ENCODE peak calls at places on chromosomes 6 and 20, in eight cellular contexts. One of them, this sample, is unnamed.

GRCh38 chr6:14458669-14459266 is 341.2 kb downstream of the CD83 start:
- DNase-seq in lung: no peak
- DNase-seq in cardiac muscle cell: peak
- DNase-seq in hypothalamus: no peak
- DNase-seq in stimulated activated CD4-positive, alpha-beta T cell treated with anti-CD3 and anti-CD28 coated beads, Interleukin-15, amount 100 ng/mL, for 24 hours: no peak
- DNase-seq in amniotic epithelial cell: peak
- DNase-seq in aorta: no peak
- DNase-seq in AG08395: peak
- DNase-seq in this sample: peak

GRCh38 chr20:58374027-58374850 is 14.8 kb upstream of the VAPB start:
- DNase-seq in aorta: no peak
- DNase-seq in hypothalamus: no peak
- DNase-seq in amniotic epithelial cell: no peak
- DNase-seq in lung: no peak
- DNase-seq in cardiac muscle cell: no peak
- DNase-seq in stimulated activated CD4-positive, alpha-beta T cell treated with anti-CD3 and anti-CD28 coated beads, Interleukin-15, amount 100 ng/mL, for 24 hours: no peak
- DNase-seq in AG08395: no peak
- DNase-seq in this sample: no peak

GRCh38 chr6:4607026-4607704 is 169.0 kb upstream of the CDYL start:
- DNase-seq in AG08395: peak
- DNase-seq in cardiac muscle cell: peak
- DNase-seq in lung: no peak
- DNase-seq in aorta: peak
- DNase-seq in stimulated activated CD4-positive, alpha-beta T cell treated with anti-CD3 and anti-CD28 coated beads, Interleukin-15, amount 100 ng/mL, for 24 hours: no peak
- DNase-seq in amniotic epithelial cell: peak
- DNase-seq in hypothalamus: peak
- DNase-seq in this sample: peak

GRCh38 chr6:160799801-160800200 is 97.8 kb downstream of the PLG start:
- DNase-seq in aorta: no peak
- DNase-seq in amniotic epithelial cell: no peak
- DNase-seq in AG08395: no peak
- DNase-seq in cardiac muscle cell: no peak
- DNase-seq in stimulated activated CD4-positive, alpha-beta T cell treated with anti-CD3 and anti-CD28 coated beads, Interleukin-15, amount 100 ng/mL, for 24 hours: no peak
- DNase-seq in hypothalamus: no peak
- DNase-seq in lung: no peak
- DNase-seq in this sample: no peak

GRCh38 chr20:51562027-51562333 is 19.5 kb upstream of the NFATC2 start:
- DNase-seq in lung: no peak
- DNase-seq in cardiac muscle cell: peak
- DNase-seq in amniotic epithelial cell: peak
- DNase-seq in AG08395: peak
- DNase-seq in hypothalamus: no peak
- DNase-seq in stimulated activated CD4-positive, alpha-beta T cell treated with anti-CD3 and anti-CD28 coated beads, Interleukin-15, amount 100 ng/mL, for 24 hours: no peak
- DNase-seq in aorta: no peak
- DNase-seq in this sample: no peak

GRCh38 chr6:154928325-154928922 is 66.7 kb upstream of the TIAM2 start:
- DNase-seq in stimulated activated CD4-positive, alpha-beta T cell treated with anti-CD3 and anti-CD28 coated beads, Interleukin-15, amount 100 ng/mL, for 24 hours: peak
- DNase-seq in lung: peak
- DNase-seq in AG08395: peak
- DNase-seq in cardiac muscle cell: peak
- DNase-seq in hypothalamus: peak
- DNase-seq in amniotic epithelial cell: peak
- DNase-seq in aorta: no peak
- DNase-seq in this sample: peak

GRCh38 chr6:105346052-105346451 is 56.8 kb downstream of the PREP start:
- DNase-seq in cardiac muscle cell: peak
- DNase-seq in AG08395: peak
- DNase-seq in hypothalamus: no peak
- DNase-seq in amniotic epithelial cell: peak
- DNase-seq in aorta: no peak
- DNase-seq in stimulated activated CD4-positive, alpha-beta T cell treated with anti-CD3 and anti-CD28 coated beads, Interleukin-15, amount 100 ng/mL, for 24 hours: no peak
- DNase-seq in lung: no peak
- DNase-seq in this sample: no peak

GRCh38 chr6:149320745-149321240 is 3.3 kb downstream of the TAB2 start:
- DNase-seq in lung: no peak
- DNase-seq in cardiac muscle cell: peak
- DNase-seq in aorta: no peak
- DNase-seq in AG08395: peak
- DNase-seq in hypothalamus: no peak
- DNase-seq in stimulated activated CD4-positive, alpha-beta T cell treated with anti-CD3 and anti-CD28 coated beads, Interleukin-15, amount 100 ng/mL, for 24 hours: no peak
- DNase-seq in amniotic epithelial cell: no peak
- DNase-seq in this sample: peak

GRCh38 chr6:85357651-85358050 is 92.2 kb upstream of the NT5E start:
- DNase-seq in lung: no peak
- DNase-seq in aorta: no peak
- DNase-seq in AG08395: no peak
- DNase-seq in cardiac muscle cell: no peak
- DNase-seq in amniotic epithelial cell: no peak
- DNase-seq in hypothalamus: no peak
- DNase-seq in stimulated activated CD4-positive, alpha-beta T cell treated with anti-CD3 and anti-CD28 coated beads, Interleukin-15, amount 100 ng/mL, for 24 hours: no peak
- DNase-seq in this sample: no peak

GRCh38 chr6:27599859-27600532 is 127.1 kb upstream of the ZNF184 start:
- DNase-seq in amniotic epithelial cell: no peak
- DNase-seq in hypothalamus: no peak
- DNase-seq in cardiac muscle cell: no peak
- DNase-seq in stimulated activated CD4-positive, alpha-beta T cell treated with anti-CD3 and anti-CD28 coated beads, Interleukin-15, amount 100 ng/mL, for 24 hours: no peak
- DNase-seq in AG08395: no peak
- DNase-seq in aorta: no peak
- DNase-seq in lung: no peak
- DNase-seq in this sample: no peak

GRCh38 chr6:21199246-21199645 is 394.3 kb upstream of the SOX4 start:
- DNase-seq in hypothalamus: no peak
- DNase-seq in AG08395: no peak
- DNase-seq in stimulated activated CD4-positive, alpha-beta T cell treated with anti-CD3 and anti-CD28 coated beads, Interleukin-15, amount 100 ng/mL, for 24 hours: no peak
- DNase-seq in cardiac muscle cell: no peak
- DNase-seq in lung: no peak
- DNase-seq in amniotic epithelial cell: no peak
- DNase-seq in aorta: no peak
- DNase-seq in this sample: no peak

GRCh38 chr6:28764014-28764723 is 159.6 kb downstream of the TRIM27 start:
- DNase-seq in cardiac muscle cell: no peak
- DNase-seq in stimulated activated CD4-positive, alpha-beta T cell treated with anti-CD3 and anti-CD28 coated beads, Interleukin-15, amount 100 ng/mL, for 24 hours: no peak
- DNase-seq in lung: no peak
- DNase-seq in amniotic epithelial cell: no peak
- DNase-seq in AG08395: no peak
- DNase-seq in hypothalamus: no peak
- DNase-seq in aorta: no peak
- DNase-seq in this sample: no peak

GRCh38 chr20:2280083-2280482 is 15.7 kb upstream of the TGM3 start:
- DNase-seq in lung: no peak
- DNase-seq in AG08395: no peak
- DNase-seq in amniotic epithelial cell: no peak
- DNase-seq in hypothalamus: no peak
- DNase-seq in cardiac muscle cell: no peak
- DNase-seq in stimulated activated CD4-positive, alpha-beta T cell treated with anti-CD3 and anti-CD28 coated beads, Interleukin-15, amount 100 ng/mL, for 24 hours: no peak
- DNase-seq in aorta: no peak
- DNase-seq in this sample: no peak

GRCh38 chr20:25668446-25668845 is 28.2 kb downstream of the ZNF337 start:
- DNase-seq in hypothalamus: no peak
- DNase-seq in aorta: no peak
- DNase-seq in lung: no peak
- DNase-seq in stimulated activated CD4-positive, alpha-beta T cell treated with anti-CD3 and anti-CD28 coated beads, Interleukin-15, amount 100 ng/mL, for 24 hours: no peak
- DNase-seq in cardiac muscle cell: peak
- DNase-seq in AG08395: no peak
- DNase-seq in amniotic epithelial cell: peak
- DNase-seq in this sample: no peak

GRCh38 chr6:83429857-83430605 is 820 bp downstream of the ME1 start:
- DNase-seq in lung: peak
- DNase-seq in amniotic epithelial cell: peak
- DNase-seq in aorta: no peak
- DNase-seq in stimulated activated CD4-positive, alpha-beta T cell treated with anti-CD3 and anti-CD28 coated beads, Interleukin-15, amount 100 ng/mL, for 24 hours: no peak
- DNase-seq in cardiac muscle cell: peak
- DNase-seq in AG08395: peak
- DNase-seq in hypothalamus: no peak
- DNase-seq in this sample: no peak

GRCh38 chr20:58237318-58238182 is 9.1 kb upstream of the ANKRD60 start:
- DNase-seq in stimulated activated CD4-positive, alpha-beta T cell treated with anti-CD3 and anti-CD28 coated beads, Interleukin-15, amount 100 ng/mL, for 24 hours: no peak
- DNase-seq in hypothalamus: no peak
- DNase-seq in AG08395: peak
- DNase-seq in lung: no peak
- DNase-seq in cardiac muscle cell: peak
- DNase-seq in amniotic epithelial cell: peak
- DNase-seq in aorta: no peak
- DNase-seq in this sample: no peak

GRCh38 chr6:125220712-125221111 is 67.1 kb downstream of the TPD52L1 start:
- DNase-seq in lung: no peak
- DNase-seq in cardiac muscle cell: peak
- DNase-seq in hypothalamus: no peak
- DNase-seq in stimulated activated CD4-positive, alpha-beta T cell treated with anti-CD3 and anti-CD28 coated beads, Interleukin-15, amount 100 ng/mL, for 24 hours: no peak
- DNase-seq in AG08395: no peak
- DNase-seq in amniotic epithelial cell: no peak
- DNase-seq in aorta: no peak
- DNase-seq in this sample: no peak

GRCh38 chr20:2005831-2006426 is 12.1 kb upstream of the PDYN start:
- DNase-seq in hypothalamus: no peak
- DNase-seq in AG08395: peak
- DNase-seq in cardiac muscle cell: peak
- DNase-seq in lung: peak
- DNase-seq in aorta: peak
- DNase-seq in amniotic epithelial cell: peak
- DNase-seq in stimulated activated CD4-positive, alpha-beta T cell treated with anti-CD3 and anti-CD28 coated beads, Interleukin-15, amount 100 ng/mL, for 24 hours: peak
- DNase-seq in this sample: peak

GRCh38 chr6:104959453-104959858 is 2.5 kb downstream of the LIN28B start:
- DNase-seq in lung: no peak
- DNase-seq in amniotic epithelial cell: no peak
- DNase-seq in hypothalamus: no peak
- DNase-seq in cardiac muscle cell: no peak
- DNase-seq in aorta: no peak
- DNase-seq in stimulated activated CD4-positive, alpha-beta T cell treated with anti-CD3 and anti-CD28 coated beads, Interleukin-15, amount 100 ng/mL, for 24 hours: no peak
- DNase-seq in AG08395: no peak
- DNase-seq in this sample: no peak

GRCh38 chr6:77036400-77036799 is 426.9 kb downstream of the HTR1B start:
- DNase-seq in aorta: no peak
- DNase-seq in stimulated activated CD4-positive, alpha-beta T cell treated with anti-CD3 and anti-CD28 coated beads, Interleukin-15, amount 100 ng/mL, for 24 hours: no peak
- DNase-seq in amniotic epithelial cell: no peak
- DNase-seq in lung: no peak
- DNase-seq in hypothalamus: no peak
- DNase-seq in AG08395: no peak
- DNase-seq in cardiac muscle cell: no peak
- DNase-seq in this sample: no peak

GRCh38 chr6:3230275-3231212 is 3.1 kb upstream of the TUBB2B start:
- DNase-seq in hypothalamus: peak
- DNase-seq in aorta: no peak
- DNase-seq in cardiac muscle cell: no peak
- DNase-seq in lung: no peak
- DNase-seq in AG08395: no peak
- DNase-seq in stimulated activated CD4-positive, alpha-beta T cell treated with anti-CD3 and anti-CD28 coated beads, Interleukin-15, amount 100 ng/mL, for 24 hours: peak
- DNase-seq in amniotic epithelial cell: peak
- DNase-seq in this sample: no peak

GRCh38 chr6:109292420-109292819 is 89.8 kb downstream of the CD164 start:
- DNase-seq in aorta: no peak
- DNase-seq in AG08395: no peak
- DNase-seq in cardiac muscle cell: peak
- DNase-seq in lung: no peak
- DNase-seq in hypothalamus: no peak
- DNase-seq in amniotic epithelial cell: no peak
- DNase-seq in stimulated activated CD4-positive, alpha-beta T cell treated with anti-CD3 and anti-CD28 coated beads, Interleukin-15, amount 100 ng/mL, for 24 hours: no peak
- DNase-seq in this sample: no peak

GRCh38 chr6:55853008-55854001 is 22.1 kb downstream of the BMP5 start:
- DNase-seq in hypothalamus: no peak
- DNase-seq in amniotic epithelial cell: no peak
- DNase-seq in stimulated activated CD4-positive, alpha-beta T cell treated with anti-CD3 and anti-CD28 coated beads, Interleukin-15, amount 100 ng/mL, for 24 hours: no peak
- DNase-seq in AG08395: no peak
- DNase-seq in lung: no peak
- DNase-seq in aorta: no peak
- DNase-seq in cardiac muscle cell: no peak
- DNase-seq in this sample: no peak

GRCh38 chr20:17688965-17689364 is 6.9 kb upstream of the RRBP1 start:
- DNase-seq in lung: no peak
- DNase-seq in amniotic epithelial cell: peak
- DNase-seq in cardiac muscle cell: no peak
- DNase-seq in stimulated activated CD4-positive, alpha-beta T cell treated with anti-CD3 and anti-CD28 coated beads, Interleukin-15, amount 100 ng/mL, for 24 hours: no peak
- DNase-seq in aorta: no peak
- DNase-seq in hypothalamus: no peak
- DNase-seq in AG08395: no peak
- DNase-seq in this sample: no peak

GRCh38 chr6:135106611-135107010 is 52.0 kb upstream of the HBS1L start:
- DNase-seq in stimulated activated CD4-positive, alpha-beta T cell treated with anti-CD3 and anti-CD28 coated beads, Interleukin-15, amount 100 ng/mL, for 24 hours: no peak
- DNase-seq in AG08395: no peak
- DNase-seq in amniotic epithelial cell: no peak
- DNase-seq in hypothalamus: no peak
- DNase-seq in cardiac muscle cell: no peak
- DNase-seq in aorta: no peak
- DNase-seq in lung: no peak
- DNase-seq in this sample: no peak

GRCh38 chr6:107730106-107730505 is 94.0 kb downstream of the SCML4 start:
- DNase-seq in AG08395: no peak
- DNase-seq in stimulated activated CD4-positive, alpha-beta T cell treated with anti-CD3 and anti-CD28 coated beads, Interleukin-15, amount 100 ng/mL, for 24 hours: peak
- DNase-seq in lung: no peak
- DNase-seq in hypothalamus: no peak
- DNase-seq in amniotic epithelial cell: no peak
- DNase-seq in aorta: no peak
- DNase-seq in cardiac muscle cell: no peak
- DNase-seq in this sample: no peak

GRCh38 chr6:156449128-156449527 is 328.1 kb upstream of the ARID1B start:
- DNase-seq in amniotic epithelial cell: no peak
- DNase-seq in stimulated activated CD4-positive, alpha-beta T cell treated with anti-CD3 and anti-CD28 coated beads, Interleukin-15, amount 100 ng/mL, for 24 hours: no peak
- DNase-seq in cardiac muscle cell: no peak
- DNase-seq in AG08395: no peak
- DNase-seq in aorta: no peak
- DNase-seq in hypothalamus: no peak
- DNase-seq in lung: no peak
- DNase-seq in this sample: no peak

GRCh38 chr6:68677119-68677518 is 42.0 kb downstream of the ADGRB3 start:
- DNase-seq in stimulated activated CD4-positive, alpha-beta T cell treated with anti-CD3 and anti-CD28 coated beads, Interleukin-15, amount 100 ng/mL, for 24 hours: no peak
- DNase-seq in amniotic epithelial cell: no peak
- DNase-seq in lung: no peak
- DNase-seq in cardiac muscle cell: no peak
- DNase-seq in aorta: no peak
- DNase-seq in hypothalamus: no peak
- DNase-seq in AG08395: no peak
- DNase-seq in this sample: no peak

GRCh38 chr6:45255434-45255833 is 72.7 kb upstream of the RUNX2 start:
- DNase-seq in AG08395: no peak
- DNase-seq in cardiac muscle cell: no peak
- DNase-seq in hypothalamus: no peak
- DNase-seq in stimulated activated CD4-positive, alpha-beta T cell treated with anti-CD3 and anti-CD28 coated beads, Interleukin-15, amount 100 ng/mL, for 24 hours: no peak
- DNase-seq in lung: no peak
- DNase-seq in amniotic epithelial cell: no peak
- DNase-seq in aorta: no peak
- DNase-seq in this sample: no peak

GRCh38 chr6:127102299-127102698 is 16.2 kb upstream of the RSPO3 start:
- DNase-seq in hypothalamus: no peak
- DNase-seq in cardiac muscle cell: peak
- DNase-seq in aorta: no peak
- DNase-seq in stimulated activated CD4-positive, alpha-beta T cell treated with anti-CD3 and anti-CD28 coated beads, Interleukin-15, amount 100 ng/mL, for 24 hours: no peak
- DNase-seq in AG08395: peak
- DNase-seq in lung: no peak
- DNase-seq in amniotic epithelial cell: peak
- DNase-seq in this sample: peak

GRCh38 chr6:43878127-43878634 is 108.2 kb downstream of the VEGFA start:
- DNase-seq in aorta: no peak
- DNase-seq in cardiac muscle cell: no peak
- DNase-seq in AG08395: no peak
- DNase-seq in lung: no peak
- DNase-seq in stimulated activated CD4-positive, alpha-beta T cell treated with anti-CD3 and anti-CD28 coated beads, Interleukin-15, amount 100 ng/mL, for 24 hours: no peak
- DNase-seq in hypothalamus: no peak
- DNase-seq in amniotic epithelial cell: no peak
- DNase-seq in this sample: no peak